ENCODE peak calls at places on chromosomes 16 and 17, in six cellular contexts. K, M, U, S, J and E are unnamed samples.
A peak's percentile ranks its signal among the peaks of the same experiment; 100 is the strongest.

GRCh38 chr17:17564896-17565295 is 26.6 kb downstream of the PEMT start:
- DNase-seq in M (no peak), S (no peak), K (no peak), U (no peak), J (no peak), E (no peak)

GRCh38 chr17:76833034-76833689 is 35.0 kb upstream of the MGAT5B start:
- DNase-seq in M (no peak), K (no peak), J (no peak), U (no peak), S (no peak), E (no peak)

GRCh38 chr17:27532269-27533067 is 76.2 kb downstream of the KSR1 start:
- DNase-seq in S (peak; percentile 88), M (no peak), J (no peak), U (no peak), K (no peak), E (no peak)

GRCh38 chr17:74288785-74289184 is 14.8 kb downstream of the DNAI2 start:
- DNase-seq in U (no peak), J (no peak), K (no peak), S (no peak), M (no peak), E (no peak)

GRCh38 chr16:70705056-70705455 is 19.2 kb upstream of the MTSS2 start:
- DNase-seq in K (no peak), S (no peak), M (no peak), J (no peak), U (no peak), E (no peak)

GRCh38 chr16:27097671-27098275 is 31.0 kb downstream of the C16orf82 start:
- DNase-seq in M (no peak), K (peak; percentile 26), S (no peak), U (no peak), J (peak; percentile 74), E (peak; percentile 93)

GRCh38 chr17:56185491-56185890 is 32.2 kb downstream of the ANKFN1 start:
- DNase-seq in K (no peak), J (no peak), S (peak; percentile 72), U (no peak), M (no peak), E (no peak)

GRCh38 chr17:42456223-42457106 is 2.2 kb upstream of the ATP6V0A1 start:
- DNase-seq in U (peak; percentile 17), M (no peak), K (no peak), J (no peak), S (peak; percentile 82), E (no peak)

GRCh38 chr17:32903774-32904673 is 23.9 kb upstream of the TMEM98 start:
- DNase-seq in M (no peak), S (no peak), K (no peak), U (no peak), J (no peak), E (no peak)

GRCh38 chr17:78012428-78012827 is 53.9 kb downstream of the TNRC6C start:
- DNase-seq in S (no peak), J (no peak), M (no peak), U (no peak), K (no peak), E (no peak)

GRCh38 chr16:5644132-5644531 is 546.5 kb upstream of the EEF2KMT start:
- DNase-seq in S (no peak), M (no peak), J (no peak), K (no peak), U (no peak), E (no peak)

GRCh38 chr17:16243811-16244567 is 27.0 kb downstream of the PIGL start:
- DNase-seq in K (no peak), J (no peak), S (peak; percentile 14), U (no peak), M (no peak), E (no peak)

GRCh38 chr16:89187337-89188063 is 12.8 kb downstream of the SLC22A31 start:
- DNase-seq in M (no peak), U (no peak), J (no peak), K (no peak), S (peak; percentile 15), E (peak; percentile 33)

GRCh38 chr16:4176794-4177438 is 60.7 kb upstream of the ADCY9 start:
- DNase-seq in S (peak; percentile 26), K (no peak), J (no peak), U (no peak), M (no peak), E (no peak)

GRCh38 chr17:57140321-57140720 is 55.3 kb downstream of the AKAP1 start:
- DNase-seq in S (no peak), K (no peak), U (no peak), M (no peak), J (no peak), E (no peak)

GRCh38 chr16:87628940-87629339 is 26.6 kb downstream of the JPH3 start:
- DNase-seq in M (no peak), S (no peak), J (no peak), K (no peak), U (no peak), E (no peak)

GRCh38 chr16:1036121-1036520 is 36.4 kb upstream of the SSTR5 start:
- DNase-seq in J (no peak), K (no peak), U (no peak), S (no peak), M (no peak), E (peak; percentile 34)

GRCh38 chr17:62800580-62800979 is 7.5 kb downstream of the MARCHF10 start:
- DNase-seq in M (no peak), S (peak; percentile 59), U (no peak), K (no peak), J (no peak), E (no peak)

GRCh38 chr17:67276075-67276474 is 31.1 kb upstream of the HELZ start:
- DNase-seq in U (no peak), M (no peak), K (no peak), J (no peak), S (no peak), E (peak; percentile 18)

GRCh38 chr17:61009619-61010018 is 332.0 kb downstream of the BCAS3 start:
- DNase-seq in U (no peak), J (no peak), S (peak; percentile 17), K (no peak), M (no peak), E (peak; percentile 70)

GRCh38 chr16:4306439-4307214 is 9.2 kb upstream of the GLIS2 start:
- DNase-seq in J (no peak), M (peak; percentile 35), K (no peak), U (peak; percentile 59), S (no peak), E (no peak)

GRCh38 chr17:73616120-73616872 is 27.9 kb downstream of the SDK2 start:
- DNase-seq in U (no peak), M (no peak), S (no peak), J (no peak), K (no peak), E (no peak)

GRCh38 chr17:68398731-68399637 is 58.3 kb downstream of the WIPI1 start:
- DNase-seq in S (peak; percentile 76), J (no peak), K (no peak), M (peak; percentile 58), U (peak; percentile 30), E (peak; percentile 71)

GRCh38 chr17:64384253-64385186 is 6.1 kb downstream of the PECAM1 start:
- DNase-seq in K (no peak), J (no peak), S (peak; percentile 55), M (no peak), U (no peak), E (no peak)
- H3K4me3 ChIP-seq in K (peak overlapping the region; percentile 19), J (peak overlapping the region; percentile 63), S (no peak overlapping the region), M (no peak overlapping the region), U (no peak overlapping the region), E (no peak overlapping the region)

GRCh38 chr16:86572616-86573015 is 5.7 kb upstream of the FOXL1 start:
- DNase-seq in J (no peak), M (no peak), U (no peak), S (no peak), K (no peak), E (no peak)

GRCh38 chr16:86573215-86573614 is 5.1 kb upstream of the FOXL1 start:
- DNase-seq in J (no peak), M (no peak), K (no peak), U (no peak), S (peak; percentile 43), E (no peak)

GRCh38 chr16:86570542-86571196 is 4.0 kb downstream of the FOXC2 start:
- DNase-seq in K (no peak), M (no peak), U (no peak), S (peak; percentile 61), J (no peak), E (no peak)

GRCh38 chr16:86571197-86571915 is 4.7 kb downstream of the FOXC2 start:
- DNase-seq in K (no peak), S (no peak), U (no peak), J (peak; percentile 71), M (no peak), E (no peak)

DNA sequence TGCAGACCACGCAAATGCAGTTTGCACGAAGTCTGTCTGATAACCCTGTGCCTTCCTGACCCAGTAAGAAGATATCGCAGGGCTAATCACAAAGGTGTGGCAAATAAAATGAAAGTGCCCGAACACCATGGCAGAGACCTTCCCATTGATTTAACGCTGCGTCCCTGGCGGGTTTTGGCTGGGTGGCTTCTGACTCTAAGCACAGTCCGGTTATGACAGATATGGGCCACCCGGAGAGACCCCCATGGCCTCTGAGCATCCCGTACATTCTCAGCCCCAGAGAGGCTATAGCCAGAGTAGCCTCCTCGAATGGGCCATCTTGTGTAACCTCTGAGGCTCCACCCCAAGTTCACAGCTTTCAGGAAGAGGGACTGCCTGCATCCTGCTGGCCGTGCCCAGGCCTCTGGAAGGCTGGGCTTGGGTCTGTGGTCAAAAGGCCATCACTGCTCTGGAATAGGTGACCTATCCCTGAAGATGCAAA is 5.5 kb downstream of the FOXC2 start:
- DNase-seq in K (no peak), M (no peak), J (no peak), U (no peak), S (peak; percentile 39), E (no peak)
- H3K4me3 ChIP-seq in K (no peak overlapping the region), M (no peak overlapping the region), J (peak overlapping the region; percentile 90), U (no peak overlapping the region), S (peak overlapping the region; percentile 99), E (no peak overlapping the region)

GRCh38 chr17:79798296-79799173 is 1.7 kb upstream of the CBX8 start:
- DNase-seq in J (no peak), U (no peak), M (no peak), K (no peak), S (no peak), E (no peak)
- H3K4me3 ChIP-seq in J (peak overlapping the region; percentile 96), U (no peak overlapping the region), M (no peak overlapping the region), K (peak overlapping the region; percentile 78), S (no peak overlapping the region), E (peak overlapping the region; percentile 46)

GRCh38 chr17:5502552-5502951 is 16.2 kb downstream of the MIS12 start:
- DNase-seq in J (no peak), M (no peak), K (no peak), U (no peak), S (no peak), E (no peak)

GRCh38 chr17:5499790-5500189 is 13.4 kb downstream of the MIS12 start:
- DNase-seq in M (peak; percentile 24), K (no peak), S (no peak), U (no peak), J (no peak), E (no peak)

GRCh38 chr17:5500804-5501391 is 14.5 kb downstream of the MIS12 start:
- DNase-seq in U (peak; percentile 78), M (peak; percentile 91), S (peak; percentile 88), J (peak; percentile 85), K (peak; percentile 12), E (peak; percentile 98)

GRCh38 chr17:5500247-5500803 is 14.0 kb downstream of the MIS12 start:
- DNase-seq in S (peak; percentile 9), J (no peak), K (no peak), M (no peak), U (no peak), E (no peak)

DNA sequence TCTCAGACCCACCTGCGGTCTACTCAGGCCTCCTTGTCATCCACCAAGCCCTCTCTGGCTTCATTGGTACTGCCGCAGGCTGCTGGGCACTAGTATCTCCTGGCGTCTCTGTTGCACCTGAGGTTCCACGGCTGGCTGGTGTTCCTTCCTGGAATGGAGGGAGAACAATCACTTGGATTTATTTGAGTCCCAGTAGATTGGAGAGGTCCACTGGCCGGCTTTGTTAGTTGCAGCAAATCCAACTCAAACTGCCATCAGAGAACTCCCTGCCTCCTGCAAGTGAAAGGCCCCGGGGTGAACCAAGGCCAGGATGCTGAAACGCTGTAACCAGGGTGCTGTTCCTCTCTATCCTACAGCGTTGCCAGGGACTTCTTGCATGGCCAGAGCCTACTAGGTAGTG is 15.4 kb downstream of the MIS12 start:
- DNase-seq in J (no peak), K (no peak), U (no peak), S (no peak), M (no peak), E (no peak)
- H3K4me3 ChIP-seq in J (no peak overlapping the region), K (no peak overlapping the region), U (no peak overlapping the region), S (no peak overlapping the region), M (no peak overlapping the region), E (no peak overlapping the region)